ENCODE peak calls at places on chromosomes 7 and 10, in nine cellular contexts. V is GM12878, T is A549, D is stomach, J is transverse colon, Q is suprapubic skin, P is endothelial cell of umbilical vein, O is IMR-90, U is prostate gland. E is an unnamed sample.

GRCh38 chr7:134630890-134631289 is 15.8 kb upstream of the BPGM start:
- DNase-seq in V (no peak), T (no peak), D (no peak), J (no peak), Q (no peak), P (peak; percentile 86), O (peak; percentile 84), U (no peak), E (no peak)

GRCh38 chr10:50740351-50740688 is 584 bp downstream of the ASAH2B start:
- DNase-seq in V (peak; percentile 2), T (no peak), D (no peak), J (peak; percentile 19), Q (no peak), P (peak; percentile 69), O (peak; percentile 82), U (no peak), E (no peak)

GRCh38 chr7:134044682-134045081 is 82.5 kb upstream of the LRGUK start:
- DNase-seq in V (no peak), T (no peak), D (no peak), J (no peak), Q (no peak), P (no peak), O (peak; percentile 53), U (no peak), E (no peak)

GRCh38 chr10:121601458-121601857 is 3.2 kb upstream of the FGFR2 start:
- DNase-seq in V (no peak), T (no peak), D (no peak), J (no peak), Q (peak; percentile 22), P (no peak), O (no peak), U (no peak), E (no peak)

GRCh38 chr7:17422966-17423365 is 124.5 kb downstream of the AHR start:
- DNase-seq in V (no peak), T (no peak), D (no peak), J (no peak), Q (no peak), P (no peak), O (no peak), U (no peak), E (no peak)

GRCh38 chr10:88136712-88137111 is 273.3 kb downstream of the PTEN start:
- DNase-seq in V (no peak), T (no peak), D (no peak), J (no peak), Q (no peak), P (no peak), O (no peak), U (no peak), E (no peak)

GRCh38 chr10:3062502-3063186 is 4.7 kb upstream of the PFKP start:
- DNase-seq in V (no peak), T (no peak), D (no peak), J (no peak), Q (no peak), P (no peak), O (no peak), U (no peak), E (no peak)

GRCh38 chr10:97069576-97070362 is 116.0 kb downstream of the SLIT1 start:
- DNase-seq in V (no peak), T (peak; percentile 84), D (no peak), J (no peak), Q (no peak), P (no peak), O (no peak), U (no peak), E (peak; percentile 5)

GRCh38 chr7:68865351-68865885 is 732.9 kb upstream of the AUTS2 start:
- DNase-seq in V (no peak), T (no peak), D (no peak), J (no peak), Q (no peak), P (no peak), O (no peak), U (no peak), E (no peak)

GRCh38 chr10:5196613-5197234 is at the start of gene AKR1C4:
- DNase-seq in V (no peak), T (peak; percentile 48), D (no peak), J (no peak), Q (no peak), P (no peak), O (no peak), U (no peak), E (no peak)

GRCh38 chr10:11358046-11358445 is 253.4 kb downstream of the USP6NL start:
- DNase-seq in V (no peak), T (no peak), D (no peak), J (no peak), Q (no peak), P (no peak), O (no peak), U (no peak), E (no peak)

GRCh38 chr10:133465950-133466474 is 12.3 kb downstream of the SCART1 start:
- DNase-seq in V (no peak), T (no peak), D (no peak), J (no peak), Q (no peak), P (no peak), O (no peak), U (no peak), E (no peak)

GRCh38 chr10:86419101-86419500 is 52.5 kb upstream of the GRID1 start:
- DNase-seq in V (no peak), T (no peak), D (no peak), J (no peak), Q (no peak), P (no peak), O (no peak), U (no peak), E (no peak)

GRCh38 chr7:12911053-12911452 is 223.6 kb downstream of the ARL4A start:
- DNase-seq in V (no peak), T (no peak), D (no peak), J (no peak), Q (no peak), P (no peak), O (no peak), U (no peak), E (no peak)

GRCh38 chr7:157153260-157153659 is 14.5 kb downstream of the UBE3C start:
- DNase-seq in V (no peak), T (no peak), D (no peak), J (no peak), Q (no peak), P (no peak), O (no peak), U (no peak), E (no peak)

DNA sequence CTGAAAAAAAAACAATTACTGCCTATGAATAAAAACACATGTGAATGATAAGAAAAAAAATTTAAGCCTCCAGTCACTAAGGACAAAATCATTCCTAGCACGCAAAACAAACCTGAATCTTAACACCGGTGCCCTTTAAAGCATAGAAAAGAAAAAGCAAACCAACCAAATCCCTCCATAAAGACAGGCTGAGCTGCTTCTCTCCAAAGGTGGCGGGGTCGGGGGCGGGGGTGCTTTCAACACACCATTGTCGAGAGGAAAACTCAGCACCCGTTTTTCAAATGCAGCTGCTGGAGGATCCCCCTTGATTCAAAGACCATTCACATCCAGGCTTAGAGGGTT is 1.4 kb downstream of the ST8SIA6 start:
- DNase-seq in V (no peak), T (no peak), D (no peak), J (no peak), Q (no peak), P (no peak), O (no peak), U (no peak), E (no peak)
- H3K4me3 ChIP-seq in V (no peak overlapping the region), T (peak overlapping the region; percentile 74), D (peak overlapping the region; percentile 47), J (peak overlapping the region; percentile 48), Q (peak overlapping the region; percentile 60), P (peak overlapping the region; percentile 25), O (peak overlapping the region; percentile 52), U (peak overlapping the region; percentile 58), E (peak overlapping the region; percentile 60)

DNA sequence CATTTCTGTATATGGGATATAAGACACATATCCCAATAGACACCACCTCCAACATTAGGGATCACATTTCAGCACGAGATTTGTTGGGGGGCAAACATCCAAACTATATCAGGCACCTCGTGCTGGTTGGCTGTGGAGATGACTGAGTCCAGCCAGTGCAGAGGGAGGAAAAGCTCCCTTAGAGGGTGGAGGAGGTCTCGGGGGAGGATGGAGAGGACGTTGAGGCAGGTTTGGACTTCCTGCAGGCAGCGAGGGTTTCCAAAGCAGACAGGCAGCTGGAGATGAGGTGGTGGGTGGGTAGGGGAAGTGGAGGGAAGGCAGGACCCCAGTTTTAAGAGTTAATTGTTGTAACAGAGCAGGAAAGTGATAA is 56.7 kb downstream of the EEPD1 start:
- DNase-seq in V (no peak), T (no peak), D (no peak), J (no peak), Q (no peak), P (no peak), O (no peak), U (no peak), E (no peak)
- H3K4me1 ChIP-seq in V (no peaks in the 10 kb centered on the region), T (peaks cover 72% of the 10 kb centered on the region), D (peaks cover 67% of the 10 kb centered on the region), J (peaks cover 60% of the 10 kb centered on the region), Q (peaks cover 31% of the 10 kb centered on the region), P (no peaks in the 10 kb centered on the region), O (peaks cover 51% of the 10 kb centered on the region), U (peaks cover 7% of the 10 kb centered on the region), E (peaks cover 58% of the 10 kb centered on the region)

GRCh38 chr10:102422586-102423129 is 2.0 kb downstream of the FBXL15 start:
- DNase-seq in V (no peak), T (peak; percentile 87), D (peak; percentile 87), J (peak; percentile 90), Q (peak; percentile 83), P (peak; percentile 73), O (peak; percentile 69), U (peak; percentile 71), E (peak; percentile 92)
- TF ChIP-seq POLR2A in V (peak; percentile 62), T (no peak), D (no peak), J (no peak), Q (no peak), P (peak; percentile 47), O (no peak), U (no peak), E (no peak)

GRCh38 chr10:119849031-119849789 is 23.4 kb downstream of the MCMBP start:
- DNase-seq in V (no peak), T (peak; percentile 34), D (no peak), J (no peak), Q (no peak), P (no peak), O (peak; percentile 76), U (no peak), E (no peak)

GRCh38 chr10:119852277-119852676 is 20.4 kb downstream of the MCMBP start:
- DNase-seq in V (no peak), T (no peak), D (no peak), J (no peak), Q (no peak), P (no peak), O (no peak), U (no peak), E (no peak)

GRCh38 chr10:119852822-119853221 is 19.8 kb downstream of the MCMBP start:
- DNase-seq in V (no peak), T (no peak), D (no peak), J (no peak), Q (no peak), P (no peak), O (no peak), U (no peak), E (no peak)

GRCh38 chr10:119853584-119853983 is 19.1 kb downstream of the MCMBP start:
- DNase-seq in V (no peak), T (no peak), D (no peak), J (no peak), Q (no peak), P (no peak), O (no peak), U (no peak), E (no peak)

DNA sequence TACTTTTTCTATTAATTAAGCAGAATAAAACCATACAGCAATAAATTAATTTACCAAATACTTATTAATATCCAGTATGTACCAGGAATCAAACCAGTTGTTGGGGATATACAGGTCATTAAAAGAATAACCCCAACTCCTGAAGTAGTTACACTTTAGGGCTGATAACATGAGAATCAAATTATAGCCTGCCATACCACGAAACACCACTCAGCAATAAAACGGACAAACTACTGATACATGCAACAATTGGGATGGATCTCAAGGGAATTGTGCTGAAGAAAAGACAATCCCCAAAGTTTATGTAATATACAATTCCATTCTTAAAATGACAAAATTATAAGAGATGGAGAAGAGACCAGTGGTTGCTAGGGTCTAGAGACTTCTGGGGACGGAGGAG is 22.7 kb downstream of the MCMBP start:
- DNase-seq in V (no peak), T (no peak), D (no peak), J (no peak), Q (no peak), P (no peak), O (no peak), U (no peak), E (no peak)
- H3K4me3 ChIP-seq in V (no peak overlapping the region), T (no peak overlapping the region), D (no peak overlapping the region), J (no peak overlapping the region), Q (no peak overlapping the region), P (no peak overlapping the region), O (no peak overlapping the region), U (no peak overlapping the region), E (no peak overlapping the region)

E was measured in heart left ventricle.